ENCODE peak calls at places on chromosomes 11 and 22, in eight cellular contexts. T, X, Q, C, W, A, S and Y are unnamed samples. For H3K4me1 and H3K36me3, the result is how much of the 10 kb centered on the place peaks cover.

GRCh38 chr11:125304876-125305275 is 140.3 kb downstream of the PKNOX2 start:
- DNase-seq in C (no peak), T (no peak), A (no peak), W (no peak), Q (no peak), X (no peak), S (no peak), Y (no peak)

GRCh38 chr11:13963169-13963948 is 836 bp downstream of the SPON1 start:
- DNase-seq in A (no peak), W (no peak), X (no peak), S (peak), T (peak), C (peak), Q (no peak), Y (peak)

GRCh38 chr11:102632026-102632425 is 6.9 kb upstream of the MMP20 start:
- DNase-seq in C (peak), X (no peak), Q (no peak), W (no peak), S (no peak), A (no peak), T (no peak), Y (no peak)

GRCh38 chr11:85029964-85030363 is 597.2 kb downstream of the DLG2 start:
- DNase-seq in T (no peak), A (no peak), X (no peak), S (no peak), Q (no peak), W (no peak), C (peak), Y (no peak)

GRCh38 chr22:36352775-36353507 is 34.8 kb downstream of the MYH9 start:
- DNase-seq in W (no peak), S (peak), C (peak), X (no peak), Q (no peak), T (peak), A (no peak), Y (no peak)

GRCh38 chr22:35539910-35540599 is 576 bp upstream of the RASD2 start:
- DNase-seq in Q (no peak), T (peak), A (peak), S (peak), X (peak), C (peak), W (no peak), Y (peak)

GRCh38 chr11:111586305-111586915 is 15.8 kb upstream of the SIK2 start:
- DNase-seq in T (peak), W (no peak), Q (no peak), A (peak), C (peak), S (no peak), X (no peak), Y (no peak)

GRCh38 chr11:107468596-107468995 is 11.0 kb upstream of the CWF19L2 start:
- DNase-seq in A (no peak), C (peak), X (no peak), W (no peak), S (no peak), T (no peak), Q (no peak), Y (no peak)

GRCh38 chr11:64809781-64810241 is 540 bp downstream of the MEN1 start:
- DNase-seq in C (no peak), Q (no peak), W (peak), T (peak), X (no peak), A (peak), S (no peak), Y (no peak)

GRCh38 chr11:26846222-26846621 is 124.4 kb upstream of the SLC5A12 start:
- DNase-seq in W (no peak), T (no peak), Q (no peak), X (no peak), S (no peak), A (no peak), C (no peak), Y (no peak)

GRCh38 chr11:41437006-41437405 is 22.4 kb downstream of the LRRC4C start:
- DNase-seq in C (no peak), X (no peak), A (no peak), S (no peak), T (no peak), Q (no peak), W (no peak), Y (no peak)

GRCh38 chr11:14445542-14446530 is 53.8 kb downstream of the COPB1 start:
- DNase-seq in C (peak), X (no peak), W (no peak), A (no peak), Q (no peak), S (no peak), T (no peak), Y (no peak)

GRCh38 chr11:3660960-3661359 is 10.2 kb downstream of the CHRNA10 start:
- DNase-seq in W (no peak), A (no peak), X (no peak), C (no peak), T (no peak), S (no peak), Q (no peak), Y (no peak)

GRCh38 chr22:21984793-21985192 is 2.2 kb upstream of the TOP3B start:
- DNase-seq in S (no peak), W (no peak), A (no peak), X (no peak), T (peak), C (peak), Q (peak), Y (no peak)

GRCh38 chr11:28010001-28010400 is 98.0 kb downstream of the KIF18A start:
- DNase-seq in X (no peak), C (no peak), A (no peak), Q (no peak), T (no peak), S (no peak), W (no peak), Y (no peak)

DNA sequence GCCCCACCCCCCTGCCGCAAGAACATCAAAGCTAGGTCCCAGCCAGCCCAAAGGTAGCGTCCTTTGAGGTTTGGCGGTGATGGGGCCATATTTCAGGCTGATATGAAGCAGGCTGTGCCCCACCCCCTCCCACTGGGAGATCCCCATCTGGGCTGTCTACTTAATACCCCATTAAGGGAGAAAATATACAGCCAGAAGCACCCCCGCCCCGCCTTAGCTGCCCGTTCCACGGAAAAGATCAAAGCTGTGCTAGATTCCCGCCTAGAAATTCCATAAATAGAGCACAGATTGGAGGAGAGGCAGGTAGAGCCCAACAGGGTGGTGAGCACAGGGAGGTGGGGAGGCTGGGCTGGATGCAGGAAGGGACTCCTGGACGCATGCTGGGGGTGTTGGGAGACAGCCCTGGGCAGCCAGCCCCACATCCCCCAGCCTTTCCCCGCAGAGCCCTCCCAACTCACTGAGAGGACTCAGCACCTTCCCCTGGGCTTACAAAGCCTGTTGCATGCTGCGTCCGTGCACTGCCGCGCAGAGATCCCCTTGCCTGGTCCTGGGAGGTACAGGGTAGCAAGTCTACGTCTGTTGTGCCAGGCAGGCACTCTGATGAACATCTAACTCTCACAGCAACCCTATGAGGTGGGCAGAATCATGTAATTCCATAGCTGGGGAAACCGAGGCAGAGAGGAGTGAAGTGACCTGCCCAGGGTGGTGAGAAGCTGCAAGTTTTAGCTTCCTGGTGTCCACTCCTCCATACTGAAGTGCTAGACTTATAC is 33.8 kb upstream of the TCF20 start:
- DNase-seq in X (no peak), Q (no peak), T (no peak), A (no peak), S (no peak), C (no peak), W (no peak), Y (no peak)
- H3K4me1 ChIP-seq in X (under half), Q (under half), T (under half), A (half or more), S (under half), C (under half), W (under half), Y (under half)

GRCh38 chr11:6486256-6486655 is 5.0 kb downstream of the TIMM10B start:
- DNase-seq in C (no peak), T (no peak), S (no peak), W (no peak), A (no peak), Q (no peak), X (no peak), Y (no peak)
- H3K36me3 ChIP-seq in C (under half), T (under half), S (half or more), W (under half), A (under half), Q (under half), X (half or more), Y (under half)

GRCh38 chr11:114092953-114093352 is 33.4 kb downstream of the ZBTB16 start:
- DNase-seq in A (no peak), Q (no peak), W (no peak), S (no peak), T (peak), C (no peak), X (no peak), Y (peak)
- H3K4me1 ChIP-seq in A (under half), Q (under half), W (under half), S (half or more), T (half or more), C (under half), X (half or more), Y (under half)

GRCh38 chr11:121614661-121615240 is 162.0 kb upstream of the SORL1-AS1 start:
- DNase-seq in C (no peak), Q (peak), T (no peak), S (no peak), X (no peak), A (no peak), W (no peak), Y (no peak)

GRCh38 chr11:121610706-121611105 is 157.9 kb upstream of the SORL1-AS1 start:
- DNase-seq in S (no peak), C (no peak), X (no peak), A (no peak), T (no peak), Q (no peak), W (no peak), Y (no peak)

GRCh38 chr11:121613724-121614123 is 161.0 kb upstream of the SORL1-AS1 start:
- DNase-seq in C (peak), Q (no peak), X (no peak), A (no peak), W (no peak), S (no peak), T (no peak), Y (no peak)

GRCh38 chr11:121611242-121611641 is 158.5 kb upstream of the SORL1-AS1 start:
- DNase-seq in X (no peak), Q (no peak), W (no peak), S (no peak), A (no peak), C (no peak), T (no peak), Y (no peak)

GRCh38 chr11:121615506-121615905 is 162.7 kb upstream of the SORL1-AS1 start:
- DNase-seq in S (no peak), W (no peak), X (no peak), C (peak), A (no peak), Q (no peak), T (no peak), Y (no peak)
- H3K36me3 ChIP-seq in S (under half), W (under half), X (under half), C (under half), A (half or more), Q (under half), T (under half), Y (under half)